ENCODE peak calls at places on chromosomes 16 and 17, in ten cellular contexts. One of them, this sample, is unnamed.

GRCh38 chr17:72413077-72414031 is 292.5 kb downstream of the SOX9 start:
- DNase-seq in NCI-H510A treated with DMSO at 0.1 percent for 48 hours: no peak
- DNase-seq in GM23248: no peak
- DNase-seq in NCI-H1105 treated with DMSO at 0.1 percent for 48 hours: no peak
- DNase-seq in hypothalamus: no peak
- DNase-seq in NCI-H1092: no peak
- DNase-seq in AG04450: no peak
- DNase-seq in mesenteric fat pad: no peak
- DNase-seq in MCF 10A: no peak
- DNase-seq in osteocyte: no peak
- DNase-seq in this sample: no peak

GRCh38 chr17:3960764-3961163 is 3.5 kb downstream of the ATP2A3 start:
- DNase-seq in mesenteric fat pad: no peak
- DNase-seq in AG04450: no peak
- DNase-seq in hypothalamus: no peak
- DNase-seq in GM23248: peak; percentile 34
- DNase-seq in NCI-H510A treated with DMSO at 0.1 percent for 48 hours: peak; percentile 50
- DNase-seq in NCI-H1105 treated with DMSO at 0.1 percent for 48 hours: no peak
- DNase-seq in osteocyte: no peak
- DNase-seq in NCI-H1092: no peak
- DNase-seq in MCF 10A: no peak
- DNase-seq in this sample: no peak

GRCh38 chr17:6573982-6574688 is 17.8 kb upstream of the PITPNM3 start:
- DNase-seq in AG04450: no peak
- DNase-seq in NCI-H1092: no peak
- DNase-seq in hypothalamus: no peak
- DNase-seq in NCI-H1105 treated with DMSO at 0.1 percent for 48 hours: no peak
- DNase-seq in mesenteric fat pad: peak; percentile 71
- DNase-seq in osteocyte: peak; percentile 57
- DNase-seq in GM23248: no peak
- DNase-seq in NCI-H510A treated with DMSO at 0.1 percent for 48 hours: no peak
- DNase-seq in MCF 10A: no peak
- DNase-seq in this sample: no peak

GRCh38 chr16:58243528-58244004 is 45.7 kb upstream of the CSNK2A2 start:
- DNase-seq in GM23248: no peak
- DNase-seq in NCI-H1092: no peak
- DNase-seq in NCI-H1105 treated with DMSO at 0.1 percent for 48 hours: no peak
- DNase-seq in NCI-H510A treated with DMSO at 0.1 percent for 48 hours: no peak
- DNase-seq in hypothalamus: no peak
- DNase-seq in mesenteric fat pad: peak; percentile 28
- DNase-seq in AG04450: no peak
- DNase-seq in MCF 10A: peak; percentile 71
- DNase-seq in osteocyte: no peak
- DNase-seq in this sample: no peak

GRCh38 chr16:87344931-87345631 is 27.9 kb upstream of the C16orf95 start:
- DNase-seq in osteocyte: no peak
- DNase-seq in NCI-H1105 treated with DMSO at 0.1 percent for 48 hours: no peak
- DNase-seq in NCI-H1092: no peak
- DNase-seq in hypothalamus: no peak
- DNase-seq in mesenteric fat pad: no peak
- DNase-seq in MCF 10A: no peak
- DNase-seq in AG04450: no peak
- DNase-seq in NCI-H510A treated with DMSO at 0.1 percent for 48 hours: peak; percentile 49
- DNase-seq in GM23248: no peak
- DNase-seq in this sample: no peak

GRCh38 chr17:72997559-72997958 is 94.9 kb downstream of the SLC39A11 start:
- DNase-seq in MCF 10A: no peak
- DNase-seq in AG04450: no peak
- DNase-seq in mesenteric fat pad: no peak
- DNase-seq in NCI-H1105 treated with DMSO at 0.1 percent for 48 hours: no peak
- DNase-seq in osteocyte: no peak
- DNase-seq in NCI-H510A treated with DMSO at 0.1 percent for 48 hours: no peak
- DNase-seq in GM23248: no peak
- DNase-seq in NCI-H1092: no peak
- DNase-seq in hypothalamus: no peak
- DNase-seq in this sample: no peak

GRCh38 chr16:31215287-31216115 is 1.4 kb downstream of the PYDC1 start:
- DNase-seq in mesenteric fat pad: no peak
- DNase-seq in osteocyte: no peak
- DNase-seq in MCF 10A: peak; percentile 48
- DNase-seq in NCI-H1092: no peak
- DNase-seq in NCI-H510A treated with DMSO at 0.1 percent for 48 hours: peak; percentile 64
- DNase-seq in hypothalamus: no peak
- DNase-seq in NCI-H1105 treated with DMSO at 0.1 percent for 48 hours: peak; percentile 37
- DNase-seq in GM23248: peak; percentile 76
- DNase-seq in AG04450: no peak
- DNase-seq in this sample: no peak

GRCh38 chr16:84845496-84846002 is 25.8 kb downstream of the CRISPLD2 start:
- DNase-seq in AG04450: no peak
- DNase-seq in MCF 10A: no peak
- DNase-seq in hypothalamus: no peak
- DNase-seq in GM23248: no peak
- DNase-seq in NCI-H510A treated with DMSO at 0.1 percent for 48 hours: no peak
- DNase-seq in NCI-H1092: no peak
- DNase-seq in NCI-H1105 treated with DMSO at 0.1 percent for 48 hours: no peak
- DNase-seq in mesenteric fat pad: no peak
- DNase-seq in osteocyte: no peak
- DNase-seq in this sample: no peak

GRCh38 chr17:28839221-28839620 is 3.4 kb downstream of the FAM222B start:
- DNase-seq in NCI-H510A treated with DMSO at 0.1 percent for 48 hours: no peak
- DNase-seq in NCI-H1105 treated with DMSO at 0.1 percent for 48 hours: no peak
- DNase-seq in MCF 10A: no peak
- DNase-seq in GM23248: no peak
- DNase-seq in hypothalamus: no peak
- DNase-seq in osteocyte: no peak
- DNase-seq in mesenteric fat pad: no peak
- DNase-seq in AG04450: no peak
- DNase-seq in NCI-H1092: no peak
- DNase-seq in this sample: no peak

GRCh38 chr17:80892900-80893603 is 98.6 kb upstream of the CHMP6 start:
- DNase-seq in NCI-H1092: no peak
- DNase-seq in mesenteric fat pad: no peak
- DNase-seq in osteocyte: peak; percentile 94
- DNase-seq in NCI-H1105 treated with DMSO at 0.1 percent for 48 hours: no peak
- DNase-seq in GM23248: peak; percentile 75
- DNase-seq in AG04450: peak; percentile 13
- DNase-seq in hypothalamus: no peak
- DNase-seq in NCI-H510A treated with DMSO at 0.1 percent for 48 hours: no peak
- DNase-seq in MCF 10A: peak; percentile 98
- DNase-seq in this sample: no peak

GRCh38 chr17:64118452-64118979 is 11.4 kb downstream of the ERN1 start:
- DNase-seq in osteocyte: peak; percentile 38
- DNase-seq in MCF 10A: peak; percentile 76
- DNase-seq in GM23248: peak; percentile 45
- DNase-seq in mesenteric fat pad: no peak
- DNase-seq in NCI-H1105 treated with DMSO at 0.1 percent for 48 hours: peak; percentile 64
- DNase-seq in NCI-H510A treated with DMSO at 0.1 percent for 48 hours: no peak
- DNase-seq in hypothalamus: peak; percentile 18
- DNase-seq in AG04450: no peak
- DNase-seq in NCI-H1092: peak; percentile 68
- DNase-seq in this sample: peak; percentile 13

GRCh38 chr16:87086156-87086555 is 231.0 kb downstream of the C16orf95 start:
- DNase-seq in NCI-H1092: no peak
- DNase-seq in GM23248: peak; percentile 34
- DNase-seq in mesenteric fat pad: no peak
- DNase-seq in NCI-H510A treated with DMSO at 0.1 percent for 48 hours: no peak
- DNase-seq in hypothalamus: no peak
- DNase-seq in AG04450: no peak
- DNase-seq in MCF 10A: no peak
- DNase-seq in osteocyte: no peak
- DNase-seq in NCI-H1105 treated with DMSO at 0.1 percent for 48 hours: no peak
- DNase-seq in this sample: no peak

GRCh38 chr17:6135996-6136395 is 65.8 kb downstream of the WSCD1 start:
- DNase-seq in hypothalamus: no peak
- DNase-seq in AG04450: no peak
- DNase-seq in osteocyte: no peak
- DNase-seq in mesenteric fat pad: no peak
- DNase-seq in NCI-H510A treated with DMSO at 0.1 percent for 48 hours: no peak
- DNase-seq in MCF 10A: no peak
- DNase-seq in NCI-H1105 treated with DMSO at 0.1 percent for 48 hours: no peak
- DNase-seq in NCI-H1092: no peak
- DNase-seq in GM23248: no peak
- DNase-seq in this sample: no peak

GRCh38 chr16:57643166-57643813 is 14.9 kb downstream of the ADGRG1 start:
- DNase-seq in GM23248: peak; percentile 82
- DNase-seq in NCI-H510A treated with DMSO at 0.1 percent for 48 hours: no peak
- DNase-seq in osteocyte: no peak
- DNase-seq in hypothalamus: peak; percentile 31
- DNase-seq in mesenteric fat pad: no peak
- DNase-seq in AG04450: no peak
- DNase-seq in MCF 10A: peak; percentile 53
- DNase-seq in NCI-H1105 treated with DMSO at 0.1 percent for 48 hours: no peak
- DNase-seq in NCI-H1092: no peak
- DNase-seq in this sample: no peak

GRCh38 chr17:82753201-82753464 is 1.3 kb downstream of the TBCD start:
- DNase-seq in osteocyte: no peak
- DNase-seq in mesenteric fat pad: no peak
- DNase-seq in hypothalamus: no peak
- DNase-seq in NCI-H510A treated with DMSO at 0.1 percent for 48 hours: no peak
- DNase-seq in MCF 10A: no peak
- DNase-seq in NCI-H1105 treated with DMSO at 0.1 percent for 48 hours: no peak
- DNase-seq in NCI-H1092: no peak
- DNase-seq in AG04450: no peak
- DNase-seq in GM23248: peak; percentile 26
- DNase-seq in this sample: no peak

GRCh38 chr16:324451-325334 is 27.8 kb downstream of the AXIN1 start:
- DNase-seq in hypothalamus: no peak
- DNase-seq in NCI-H1105 treated with DMSO at 0.1 percent for 48 hours: no peak
- DNase-seq in NCI-H1092: no peak
- DNase-seq in NCI-H510A treated with DMSO at 0.1 percent for 48 hours: no peak
- DNase-seq in GM23248: no peak
- DNase-seq in MCF 10A: no peak
- DNase-seq in AG04450: no peak
- DNase-seq in osteocyte: no peak
- DNase-seq in mesenteric fat pad: no peak
- DNase-seq in this sample: no peak

GRCh38 chr17:17021194-17021863 is 20.9 kb upstream of the MPRIP start:
- DNase-seq in NCI-H1105 treated with DMSO at 0.1 percent for 48 hours: no peak
- DNase-seq in MCF 10A: peak; percentile 58
- DNase-seq in GM23248: peak; percentile 86
- DNase-seq in NCI-H1092: no peak
- DNase-seq in mesenteric fat pad: no peak
- DNase-seq in osteocyte: no peak
- DNase-seq in NCI-H510A treated with DMSO at 0.1 percent for 48 hours: no peak
- DNase-seq in AG04450: no peak
- DNase-seq in hypothalamus: no peak
- DNase-seq in this sample: peak; percentile 88

GRCh38 chr17:38874505-38875419 is 4.9 kb downstream of the LASP1 start:
- DNase-seq in mesenteric fat pad: no peak
- DNase-seq in NCI-H1105 treated with DMSO at 0.1 percent for 48 hours: no peak
- DNase-seq in NCI-H1092: no peak
- DNase-seq in hypothalamus: peak; percentile 40
- DNase-seq in MCF 10A: no peak
- DNase-seq in NCI-H510A treated with DMSO at 0.1 percent for 48 hours: no peak
- DNase-seq in GM23248: peak; percentile 66
- DNase-seq in AG04450: no peak
- DNase-seq in osteocyte: peak; percentile 88
- DNase-seq in this sample: no peak

GRCh38 chr17:77440571-77440981 is 299.8 kb downstream of the SEC14L1 start:
- DNase-seq in AG04450: no peak
- DNase-seq in osteocyte: no peak
- DNase-seq in hypothalamus: no peak
- DNase-seq in NCI-H1105 treated with DMSO at 0.1 percent for 48 hours: no peak
- DNase-seq in MCF 10A: no peak
- DNase-seq in mesenteric fat pad: no peak
- DNase-seq in GM23248: no peak
- DNase-seq in NCI-H1092: no peak
- DNase-seq in NCI-H510A treated with DMSO at 0.1 percent for 48 hours: peak; percentile 42
- DNase-seq in this sample: no peak

GRCh38 chr17:13030459-13031305 is 12.9 kb upstream of the ELAC2 start:
- DNase-seq in mesenteric fat pad: no peak
- DNase-seq in AG04450: peak; percentile 13
- DNase-seq in NCI-H510A treated with DMSO at 0.1 percent for 48 hours: peak; percentile 26
- DNase-seq in NCI-H1092: no peak
- DNase-seq in hypothalamus: peak; percentile 20
- DNase-seq in GM23248: peak; percentile 67
- DNase-seq in MCF 10A: peak; percentile 66
- DNase-seq in osteocyte: no peak
- DNase-seq in NCI-H1105 treated with DMSO at 0.1 percent for 48 hours: peak; percentile 83
- DNase-seq in this sample: no peak

GRCh38 chr17:49401971-49402491 is 12.7 kb downstream of the PHB1 start:
- DNase-seq in osteocyte: no peak
- DNase-seq in MCF 10A: no peak
- DNase-seq in NCI-H1092: no peak
- DNase-seq in AG04450: no peak
- DNase-seq in GM23248: no peak
- DNase-seq in mesenteric fat pad: peak; percentile 73
- DNase-seq in NCI-H1105 treated with DMSO at 0.1 percent for 48 hours: no peak
- DNase-seq in NCI-H510A treated with DMSO at 0.1 percent for 48 hours: no peak
- DNase-seq in hypothalamus: peak; percentile 53
- DNase-seq in this sample: no peak

GRCh38 chr17:6377906-6378305 is 57.0 kb downstream of the AIPL1 start:
- DNase-seq in MCF 10A: no peak
- DNase-seq in AG04450: no peak
- DNase-seq in NCI-H1092: no peak
- DNase-seq in NCI-H1105 treated with DMSO at 0.1 percent for 48 hours: no peak
- DNase-seq in mesenteric fat pad: no peak
- DNase-seq in NCI-H510A treated with DMSO at 0.1 percent for 48 hours: no peak
- DNase-seq in osteocyte: no peak
- DNase-seq in hypothalamus: no peak
- DNase-seq in GM23248: no peak
- DNase-seq in this sample: no peak

GRCh38 chr17:75996665-75997590 is 3.7 kb upstream of the CDK3 start:
- DNase-seq in hypothalamus: no peak
- DNase-seq in AG04450: no peak
- DNase-seq in NCI-H1092: no peak
- DNase-seq in MCF 10A: peak; percentile 65
- DNase-seq in NCI-H1105 treated with DMSO at 0.1 percent for 48 hours: no peak
- DNase-seq in osteocyte: no peak
- DNase-seq in mesenteric fat pad: no peak
- DNase-seq in NCI-H510A treated with DMSO at 0.1 percent for 48 hours: no peak
- DNase-seq in GM23248: peak; percentile 82
- DNase-seq in this sample: no peak

GRCh38 chr17:37384560-37385160 is 8.9 kb downstream of the C17orf78 start:
- DNase-seq in mesenteric fat pad: no peak
- DNase-seq in NCI-H1105 treated with DMSO at 0.1 percent for 48 hours: no peak
- DNase-seq in osteocyte: no peak
- DNase-seq in hypothalamus: no peak
- DNase-seq in GM23248: no peak
- DNase-seq in NCI-H1092: no peak
- DNase-seq in NCI-H510A treated with DMSO at 0.1 percent for 48 hours: no peak
- DNase-seq in AG04450: no peak
- DNase-seq in MCF 10A: no peak
- DNase-seq in this sample: no peak

GRCh38 chr17:66835476-66835875 is 559 bp downstream of the CACNG5 start:
- DNase-seq in NCI-H1092: no peak
- DNase-seq in MCF 10A: no peak
- DNase-seq in AG04450: no peak
- DNase-seq in GM23248: no peak
- DNase-seq in NCI-H1105 treated with DMSO at 0.1 percent for 48 hours: no peak
- DNase-seq in mesenteric fat pad: peak; percentile 53
- DNase-seq in hypothalamus: no peak
- DNase-seq in osteocyte: no peak
- DNase-seq in NCI-H510A treated with DMSO at 0.1 percent for 48 hours: no peak
- DNase-seq in this sample: no peak

GRCh38 chr16:11152205-11152604 is 103.8 kb downstream of the SOCS1 start:
- DNase-seq in NCI-H1105 treated with DMSO at 0.1 percent for 48 hours: peak; percentile 85
- DNase-seq in GM23248: no peak
- DNase-seq in hypothalamus: no peak
- DNase-seq in mesenteric fat pad: no peak
- DNase-seq in NCI-H1092: peak; percentile 74
- DNase-seq in MCF 10A: no peak
- DNase-seq in AG04450: no peak
- DNase-seq in osteocyte: no peak
- DNase-seq in NCI-H510A treated with DMSO at 0.1 percent for 48 hours: no peak
- DNase-seq in this sample: no peak

GRCh38 chr16:85525464-85526117 is 87.5 kb upstream of the GSE1 start:
- DNase-seq in GM23248: no peak
- DNase-seq in MCF 10A: no peak
- DNase-seq in mesenteric fat pad: no peak
- DNase-seq in osteocyte: no peak
- DNase-seq in NCI-H1092: no peak
- DNase-seq in NCI-H510A treated with DMSO at 0.1 percent for 48 hours: no peak
- DNase-seq in AG04450: no peak
- DNase-seq in hypothalamus: no peak
- DNase-seq in NCI-H1105 treated with DMSO at 0.1 percent for 48 hours: no peak
- DNase-seq in this sample: no peak